ENCODE peak calls at places on chromosomes 5 and 9, in ten cellular contexts. B is amniotic stem cell; U is SIG-M5; K is T1000; S is endodermal cell; C is astrocyte; F is IMR-90; D is A172; R is heart left ventricle; O is stimulated activated CD4-positive, alpha-beta T cell treated with anti-CD3 and anti-CD28 coated beads, Interleukin-2, amount 100 ng/mL, for 48 hours. X is an unnamed sample.

GRCh38 chr5:79562351-79563246 is 48.7 kb upstream of the HOMER1 start:
- DNase-seq in R (no peak), O (no peak), S (no peak), U (no peak), F (peak; percentile 69), K (no peak), B (peak; percentile 47), D (peak; percentile 30), C (peak; percentile 29), X (no peak)

GRCh38 chr5:109748545-109748944 is 58.8 kb downstream of the MAN2A1 start:
- DNase-seq in F (peak; percentile 15), R (no peak), S (no peak), D (no peak), C (peak; percentile 22), U (no peak), B (no peak), K (no peak), O (no peak), X (no peak)

GRCh38 chr9:102892025-102892424 is 103.1 kb upstream of the CYLC2 start:
- DNase-seq in K (no peak), B (no peak), R (no peak), C (no peak), U (no peak), S (no peak), F (no peak), D (no peak), O (no peak), X (no peak)

GRCh38 chr9:113474372-113474771 is 10.8 kb downstream of the RGS3 start:
- DNase-seq in R (no peak), U (no peak), S (peak; percentile 20), F (no peak), K (no peak), D (no peak), O (no peak), B (no peak), C (no peak), X (no peak)

GRCh38 chr9:76255781-76256455 is 138.3 kb downstream of the RFK start:
- DNase-seq in C (peak; percentile 98), B (peak; percentile 48), O (no peak), K (peak; percentile 25), S (no peak), F (peak; percentile 98), U (no peak), R (peak; percentile 78), D (no peak), X (no peak)

GRCh38 chr9:1722404-1722803 is 292.7 kb upstream of the SMARCA2 start:
- DNase-seq in C (no peak), U (no peak), S (peak; percentile 70), K (no peak), F (no peak), D (no peak), R (no peak), O (no peak), B (no peak), X (no peak)

GRCh38 chr5:36337592-36337991 is 35.9 kb upstream of the RANBP3L start:
- DNase-seq in D (no peak), O (no peak), B (no peak), C (no peak), R (no peak), U (no peak), S (no peak), F (no peak), K (no peak), X (no peak)

GRCh38 chr5:108260858-108261170 is 121.1 kb downstream of the FBXL17 start:
- DNase-seq in F (no peak), S (no peak), D (no peak), O (no peak), U (no peak), B (no peak), R (no peak), K (no peak), C (no peak), X (no peak)

GRCh38 chr9:124354364-124355031 is 60.7 kb downstream of the PSMB7 start:
- DNase-seq in R (peak; percentile 21), C (no peak), K (no peak), B (no peak), S (peak; percentile 41), D (no peak), F (no peak), U (no peak), O (no peak), X (no peak)

GRCh38 chr9:129458663-129459549 is 162.0 kb downstream of the C9orf50 start:
- DNase-seq in O (no peak), C (no peak), B (no peak), S (peak; percentile 74), F (no peak), R (peak; percentile 80), U (no peak), D (peak; percentile 58), K (no peak), X (no peak)

GRCh38 chr9:127485995-127486394 is 34.7 kb downstream of the LRSAM1 start:
- DNase-seq in U (no peak), K (no peak), C (no peak), R (no peak), S (no peak), D (no peak), F (no peak), O (no peak), B (no peak), X (no peak)

GRCh38 chr5:103908327-103909099 is 345.9 kb upstream of the NUDT12 start:
- DNase-seq in C (no peak), K (no peak), F (no peak), S (peak; percentile 44), D (no peak), O (no peak), U (no peak), R (no peak), B (no peak), X (no peak)

GRCh38 chr9:131605770-131606590 is 60.7 kb downstream of the PRRT1B start:
- DNase-seq in K (no peak), R (no peak), S (no peak), C (peak; percentile 44), F (peak; percentile 73), B (no peak), O (no peak), U (no peak), D (peak; percentile 4), X (no peak)

GRCh38 chr9:72139233-72139632 is 10.0 kb upstream of the GDA start:
- DNase-seq in U (no peak), C (no peak), D (peak; percentile 78), F (no peak), B (no peak), S (no peak), K (no peak), O (no peak), R (no peak), X (no peak)

GRCh38 chr5:36502608-36503007 is 103.8 kb upstream of the SLC1A3 start:
- DNase-seq in S (no peak), K (peak; percentile 71), O (no peak), R (no peak), F (peak; percentile 82), D (peak; percentile 97), B (peak; percentile 24), U (no peak), C (peak; percentile 98), X (peak; percentile 80)

GRCh38 chr5:176528301-176528700 is 8.9 kb downstream of the RNF44 start:
- DNase-seq in S (no peak), U (no peak), R (no peak), F (no peak), D (no peak), O (no peak), C (no peak), K (no peak), B (no peak), X (no peak)

GRCh38 chr5:137995747-137996123 is 37.1 kb downstream of the FAM13B start:
- DNase-seq in R (no peak), O (no peak), D (peak; percentile 5), K (no peak), F (no peak), S (no peak), U (no peak), B (no peak), C (no peak), X (no peak)

GRCh38 chr5:107486489-107486888 is 184.2 kb downstream of the EFNA5 start:
- DNase-seq in U (peak; percentile 98), D (peak; percentile 57), R (no peak), C (peak; percentile 70), B (no peak), S (no peak), O (peak; percentile 25), F (peak; percentile 59), K (no peak), X (no peak)

GRCh38 chr5:163456840-163457239 is 3.1 kb downstream of the NUDCD2 start:
- DNase-seq in S (no peak), K (no peak), C (no peak), B (no peak), R (no peak), U (no peak), O (no peak), F (no peak), D (no peak), X (no peak)

GRCh38 chr5:9170026-9170425 is 375.8 kb downstream of the SEMA5A start:
- DNase-seq in F (peak; percentile 35), B (no peak), U (no peak), O (no peak), C (peak; percentile 21), R (no peak), K (no peak), S (no peak), D (no peak), X (no peak)

X was measured in brain pericyte.